ENCODE peak calls at places on chromosomes 3 and 15, in seven cellular contexts. U is SJSA1; C is chondrocyte; L is prostate gland; W is C1 segment of cervical spinal cord; J is activated CD8-positive, alpha-beta memory T cell treated with anti-CD3 and anti-CD28 coated beads for 4 hours; E is RCC 7860. I is an unnamed sample.
A peak's percentile ranks its signal among the peaks of the same experiment; 100 is the strongest.

GRCh38 chr3:171660126-171660661 is 150.1 kb downstream of the PLD1 start:
- DNase-seq in W (no peak), J (no peak), U (no peak), E (no peak), L (no peak), C (no peak), I (no peak)

GRCh38 chr3:42183991-42184621 is 81.9 kb downstream of the CCK start:
- DNase-seq in E (no peak), C (no peak), L (no peak), J (no peak), U (peak; percentile 2), W (no peak), I (no peak)

GRCh38 chr15:101641134-101641764 is 10.9 kb downstream of the TM2D3 start:
- DNase-seq in J (peak; percentile 41), U (peak; percentile 49), E (peak; percentile 29), L (peak; percentile 57), W (peak; percentile 57), C (no peak), I (peak; percentile 87)

GRCh38 chr15:39874890-39875549 is 45.0 kb downstream of the GPR176 start:
- DNase-seq in C (no peak), J (no peak), W (no peak), L (no peak), E (no peak), U (peak; percentile 25), I (peak; percentile 43)

GRCh38 chr3:141455603-141456327 is 31.1 kb upstream of the RASA2 start:
- DNase-seq in L (peak; percentile 38), W (no peak), U (no peak), J (no peak), E (no peak), C (no peak), I (no peak)

GRCh38 chr15:64232400-64232799 is 69.6 kb upstream of the PPIB start:
- DNase-seq in J (no peak), E (peak; percentile 91), L (no peak), U (no peak), W (no peak), C (no peak), I (no peak)

GRCh38 chr3:124985358-124985757 is 50.8 kb upstream of the MUC13 start:
- DNase-seq in C (no peak), J (no peak), U (peak; percentile 86), W (no peak), L (no peak), E (no peak), I (no peak)

GRCh38 chr3:114877378-114878118 is 269.5 kb downstream of the ZBTB20 start:
- DNase-seq in W (no peak), J (no peak), C (no peak), E (no peak), L (no peak), U (no peak), I (no peak)

GRCh38 chr15:64571857-64572291 is 111.5 kb downstream of the ZNF609 start:
- DNase-seq in C (no peak), J (no peak), L (no peak), W (no peak), E (no peak), U (no peak), I (peak; percentile 93)

GRCh38 chr3:11350374-11350773 is 78.2 kb downstream of the ATG7 start:
- DNase-seq in L (no peak), W (no peak), E (no peak), C (no peak), U (no peak), J (no peak), I (no peak)

GRCh38 chr3:183239046-183239445 is 14.0 kb upstream of the B3GNT5 start:
- DNase-seq in C (no peak), J (no peak), W (no peak), L (no peak), U (no peak), E (no peak), I (no peak)

GRCh38 chr3:155026999-155027591 is 53.0 kb upstream of the MME start:
- DNase-seq in J (no peak), U (no peak), E (peak; percentile 14), L (no peak), W (no peak), C (no peak), I (peak; percentile 90)

GRCh38 chr3:123636431-123636841 is 51.6 kb upstream of the HACD2 start:
- DNase-seq in L (no peak), W (no peak), J (no peak), U (no peak), C (no peak), E (no peak), I (no peak)

GRCh38 chr15:70236306-70237103 is 138.8 kb upstream of the TLE3 start:
- DNase-seq in C (no peak), L (no peak), J (no peak), E (peak; percentile 55), W (no peak), U (no peak), I (no peak)

GRCh38 chr15:63553388-63553791 is 43.8 kb upstream of the FBXL22 start:
- DNase-seq in J (no peak), L (peak; percentile 56), U (peak; percentile 55), E (peak; percentile 93), C (no peak), W (no peak), I (peak; percentile 20)

GRCh38 chr3:94928921-94929320 is 866.1 kb downstream of the NSUN3 start:
- DNase-seq in U (no peak), L (no peak), C (no peak), E (peak; percentile 74), J (no peak), W (no peak), I (peak; percentile 3)

GRCh38 chr3:189588061-189588817 is 43.0 kb upstream of the TP63 start:
- DNase-seq in E (no peak), C (no peak), L (no peak), U (no peak), J (no peak), W (no peak), I (no peak)

GRCh38 chr3:179991877-179992276 is 44.9 kb downstream of the PEX5L start:
- DNase-seq in U (no peak), J (no peak), E (no peak), W (no peak), L (no peak), C (no peak), I (no peak)

GRCh38 chr3:171181907-171182690 is 155.6 kb upstream of the SLC2A2 start:
- DNase-seq in J (no peak), U (no peak), W (no peak), C (no peak), E (peak; percentile 51), L (no peak), I (no peak)

GRCh38 chr3:185630182-185630622 is 44.1 kb downstream of the SENP2 start:
- DNase-seq in C (no peak), W (peak; percentile 5), L (no peak), J (no peak), U (peak; percentile 69), E (no peak), I (no peak)

GRCh38 chr15:75357976-75358673 is 10.3 kb downstream of the MAN2C1 start:
- DNase-seq in L (no peak), J (no peak), E (no peak), C (no peak), U (no peak), W (no peak), I (no peak)

GRCh38 chr15:88498991-88499390 is 31.5 kb downstream of the MRPS11 start:
- DNase-seq in W (no peak), C (no peak), L (no peak), U (no peak), E (no peak), J (no peak), I (no peak)

GRCh38 chr15:46080018-46080417 is 445.2 kb downstream of the SQOR start:
- DNase-seq in J (no peak), E (no peak), L (no peak), W (no peak), U (no peak), C (no peak), I (no peak)